ENCODE peak calls at places on chromosomes 3 and 15, in six cellular contexts. U, N, E, I, C and R are unnamed samples.

GRCh38 chr15:29670945-29671307 is 151.3 kb downstream of the TJP1 start:
- DNase-seq in U (no peak), N (peak), E (no peak), I (no peak), C (no peak), R (peak)

GRCh38 chr3:152386208-152386607 is 117.5 kb downstream of the MBNL1 start:
- DNase-seq in U (no peak), N (no peak), E (no peak), I (no peak), C (no peak), R (no peak)

GRCh38 chr3:58251653-58252052 is 14.1 kb downstream of the ABHD6 start:
- DNase-seq in U (no peak), N (no peak), E (no peak), I (no peak), C (no peak), R (no peak)

GRCh38 chr3:194532591-194532990 is 45.8 kb upstream of the ATP13A3 start:
- DNase-seq in U (no peak), N (no peak), E (no peak), I (no peak), C (no peak), R (no peak)

GRCh38 chr3:45486926-45487325 is 98.5 kb downstream of the LARS2 start:
- DNase-seq in U (no peak), N (no peak), E (no peak), I (no peak), C (no peak), R (no peak)

GRCh38 chr15:52098328-52098727 is 14.2 kb downstream of the BCL2L10 start:
- DNase-seq in U (no peak), N (no peak), E (no peak), I (no peak), C (no peak), R (no peak)

GRCh38 chr3:53045784-53046170 is at the start of gene SFMBT1:
- DNase-seq in U (peak), N (peak), E (peak), I (peak), C (peak), R (peak)

GRCh38 chr15:51022206-51022605 is 72.5 kb downstream of the TNFAIP8L3 start:
- DNase-seq in U (no peak), N (no peak), E (no peak), I (no peak), C (no peak), R (no peak)

GRCh38 chr3:49244589-49245205 is 32.3 kb downstream of the C3orf62 start:
- DNase-seq in U (no peak), N (no peak), E (no peak), I (no peak), C (no peak), R (no peak)

GRCh38 chr3:129859272-129859671 is 34.2 kb downstream of the TMCC1 start:
- DNase-seq in U (no peak), N (no peak), E (no peak), I (no peak), C (no peak), R (no peak)

GRCh38 chr15:61186905-61187865 is 41.9 kb downstream of the RORA start:
- DNase-seq in U (no peak), N (peak), E (peak), I (no peak), C (no peak), R (no peak)

GRCh38 chr15:68843425-68844311 is 23.0 kb upstream of the ANP32A start:
- DNase-seq in U (peak), N (no peak), E (no peak), I (peak), C (no peak), R (no peak)

GRCh38 chr3:72997421-72997961 is 880 bp downstream of the PPP4R2 start:
- DNase-seq in U (no peak), N (peak), E (no peak), I (peak), C (peak), R (peak)

GRCh38 chr15:29917600-29918597 is 95.6 kb upstream of the TJP1 start:
- DNase-seq in U (no peak), N (no peak), E (no peak), I (no peak), C (no peak), R (no peak)

GRCh38 chr3:29282431-29283296 is 1.8 kb downstream of the RBMS3 start:
- DNase-seq in U (no peak), N (no peak), E (no peak), I (no peak), C (no peak), R (no peak)

GRCh38 chr3:183044547-183045229 is 54.6 kb downstream of the MCCC1 start:
- DNase-seq in U (no peak), N (no peak), E (no peak), I (no peak), C (peak), R (no peak)

GRCh38 chr3:195260286-195260905 is 10.6 kb downstream of the XXYLT1 start:
- DNase-seq in U (no peak), N (no peak), E (no peak), I (peak), C (no peak), R (no peak)

GRCh38 chr15:69046781-69047180 is 32.3 kb downstream of the NOX5 start:
- DNase-seq in U (no peak), N (no peak), E (no peak), I (no peak), C (no peak), R (no peak)

GRCh38 chr15:76996526-76997401 is 1.8 kb downstream of the PSTPIP1 start:
- DNase-seq in U (peak), N (no peak), E (no peak), I (peak), C (peak), R (no peak)

GRCh38 chr3:59566481-59566975 is 516.7 kb upstream of the CFAP20DC start:
- DNase-seq in U (no peak), N (no peak), E (no peak), I (peak), C (no peak), R (no peak)

GRCh38 chr3:45126730-45127129 is 19.4 kb downstream of the CDCP1 start:
- DNase-seq in U (no peak), N (no peak), E (no peak), I (no peak), C (no peak), R (no peak)

GRCh38 chr3:11774296-11774877 is 72.3 kb downstream of the TAMM41 start:
- DNase-seq in U (no peak), N (peak), E (no peak), I (no peak), C (no peak), R (no peak)

GRCh38 chr3:67719333-67719732 is 64.9 kb upstream of the SUCLG2 start:
- DNase-seq in U (no peak), N (no peak), E (no peak), I (no peak), C (no peak), R (no peak)

GRCh38 chr3:63753567-63753966 is 65.5 kb upstream of the C3orf49 start:
- DNase-seq in U (no peak), N (no peak), E (no peak), I (no peak), C (no peak), R (no peak)

GRCh38 chr15:40843885-40844542 is at the start of gene SPINT1:
- DNase-seq in U (no peak), N (peak), E (no peak), I (peak), C (peak), R (no peak)

GRCh38 chr3:194272861-194273266 is 78.3 kb downstream of the CPN2 start:
- DNase-seq in U (no peak), N (no peak), E (no peak), I (no peak), C (no peak), R (peak)

GRCh38 chr15:77402740-77403379 is 17.0 kb downstream of the PEAK1 start:
- DNase-seq in U (no peak), N (no peak), E (no peak), I (peak), C (no peak), R (peak)

GRCh38 chr3:142275856-142276255 is 50.5 kb upstream of the GK5 start:
- DNase-seq in U (no peak), N (no peak), E (no peak), I (no peak), C (no peak), R (peak)

GRCh38 chr3:183560607-183561006 is 5.1 kb upstream of the KLHL6 start:
- DNase-seq in U (peak), N (no peak), E (no peak), I (peak), C (peak), R (no peak)

GRCh38 chr3:120983841-120984240 is 75.8 kb downstream of the STXBP5L start:
- DNase-seq in U (no peak), N (no peak), E (no peak), I (no peak), C (no peak), R (no peak)

GRCh38 chr3:125602752-125603649 is 7.7 kb upstream of the OSBPL11 start:
- DNase-seq in U (no peak), N (no peak), E (no peak), I (no peak), C (no peak), R (peak)

GRCh38 chr3:174700736-174701135 is 158.4 kb upstream of the NAALADL2 start:
- DNase-seq in U (no peak), N (no peak), E (no peak), I (no peak), C (no peak), R (no peak)

GRCh38 chr15:44427756-44428724 is 611 bp downstream of the CTDSPL2 start:
- DNase-seq in U (no peak), N (no peak), E (no peak), I (no peak), C (peak), R (peak)

GRCh38 chr3:185733980-185734724 is 90.7 kb downstream of the IGF2BP2 start:
- DNase-seq in U (no peak), N (peak), E (no peak), I (peak), C (peak), R (peak)

GRCh38 chr3:5202267-5202666 is 14.8 kb downstream of the EDEM1 start:
- DNase-seq in U (no peak), N (no peak), E (no peak), I (no peak), C (no peak), R (no peak)

GRCh38 chr3:157789162-157789561 is 285.9 kb upstream of the VEPH1 start:
- DNase-seq in U (no peak), N (no peak), E (no peak), I (no peak), C (no peak), R (no peak)

GRCh38 chr15:68980786-68981185 is 33.7 kb upstream of the NOX5 start:
- DNase-seq in U (no peak), N (no peak), E (no peak), I (no peak), C (no peak), R (no peak)

GRCh38 chr3:169564883-169565282 is 98.6 kb downstream of the MECOM start:
- DNase-seq in U (no peak), N (no peak), E (no peak), I (no peak), C (no peak), R (no peak)
- TF ChIP-seq CTCF in U (no peak), N (no peak), E (no peak), I (no peak), C (no peak), R (no peak)

DNA sequence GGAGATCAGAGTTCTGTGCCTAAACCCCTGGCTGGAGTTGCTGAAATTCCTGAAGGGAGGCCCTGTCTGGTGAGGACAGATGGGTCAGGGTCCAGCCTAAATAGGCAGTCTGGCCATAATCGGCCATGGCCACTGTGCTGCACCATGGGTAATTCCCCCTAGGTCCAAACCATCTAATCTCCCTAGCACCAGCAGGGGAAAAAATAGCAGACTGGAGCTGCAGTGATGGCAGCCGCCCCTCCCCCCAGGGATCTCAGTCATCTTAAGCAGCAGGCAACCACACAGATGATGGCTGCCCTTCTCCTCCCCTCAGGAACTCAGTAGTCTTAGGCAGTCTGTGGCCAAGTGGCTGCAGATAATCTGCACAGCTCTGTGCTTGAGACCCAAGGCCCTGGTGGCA is 68.4 kb upstream of the CD96 start:
- DNase-seq in U (no peak), N (no peak), E (no peak), I (peak), C (no peak), R (no peak)
- TF ChIP-seq CTCF in U (no peak), N (no peak), E (no peak), I (no peak), C (no peak), R (no peak)

GRCh38 chr3:104604326-104605010 is 762.2 kb upstream of the ALCAM start:
- DNase-seq in U (no peak), N (no peak), E (no peak), I (no peak), C (no peak), R (no peak)
- TF ChIP-seq CTCF in U (no peak), N (peak), E (no peak), I (no peak), C (no peak), R (peak)

DNA sequence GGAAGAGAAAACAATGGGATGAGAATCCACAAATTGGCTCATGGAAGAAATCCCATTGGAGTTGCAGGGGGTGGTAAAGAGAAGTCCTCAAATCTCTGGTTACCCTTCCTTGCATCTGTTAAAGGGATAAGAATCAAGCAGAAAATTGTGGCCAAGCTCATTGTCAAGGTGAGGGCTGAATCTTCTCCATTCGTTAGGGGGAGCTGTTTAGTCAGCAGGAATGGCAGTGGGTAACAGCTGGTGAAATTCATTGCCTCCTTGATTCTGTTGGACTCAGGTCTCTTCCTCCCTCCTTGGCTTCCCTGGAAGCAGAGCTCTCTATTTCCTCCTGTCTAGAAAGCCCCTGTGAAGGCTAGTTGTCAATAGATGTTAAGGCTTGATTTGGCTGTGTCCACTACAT is 343.1 kb upstream of the SEMA6D start:
- DNase-seq in U (no peak), N (no peak), E (no peak), I (no peak), C (no peak), R (no peak)
- TF ChIP-seq CTCF in U (no peak), N (peak), E (peak), I (no peak), C (no peak), R (peak)

DNA sequence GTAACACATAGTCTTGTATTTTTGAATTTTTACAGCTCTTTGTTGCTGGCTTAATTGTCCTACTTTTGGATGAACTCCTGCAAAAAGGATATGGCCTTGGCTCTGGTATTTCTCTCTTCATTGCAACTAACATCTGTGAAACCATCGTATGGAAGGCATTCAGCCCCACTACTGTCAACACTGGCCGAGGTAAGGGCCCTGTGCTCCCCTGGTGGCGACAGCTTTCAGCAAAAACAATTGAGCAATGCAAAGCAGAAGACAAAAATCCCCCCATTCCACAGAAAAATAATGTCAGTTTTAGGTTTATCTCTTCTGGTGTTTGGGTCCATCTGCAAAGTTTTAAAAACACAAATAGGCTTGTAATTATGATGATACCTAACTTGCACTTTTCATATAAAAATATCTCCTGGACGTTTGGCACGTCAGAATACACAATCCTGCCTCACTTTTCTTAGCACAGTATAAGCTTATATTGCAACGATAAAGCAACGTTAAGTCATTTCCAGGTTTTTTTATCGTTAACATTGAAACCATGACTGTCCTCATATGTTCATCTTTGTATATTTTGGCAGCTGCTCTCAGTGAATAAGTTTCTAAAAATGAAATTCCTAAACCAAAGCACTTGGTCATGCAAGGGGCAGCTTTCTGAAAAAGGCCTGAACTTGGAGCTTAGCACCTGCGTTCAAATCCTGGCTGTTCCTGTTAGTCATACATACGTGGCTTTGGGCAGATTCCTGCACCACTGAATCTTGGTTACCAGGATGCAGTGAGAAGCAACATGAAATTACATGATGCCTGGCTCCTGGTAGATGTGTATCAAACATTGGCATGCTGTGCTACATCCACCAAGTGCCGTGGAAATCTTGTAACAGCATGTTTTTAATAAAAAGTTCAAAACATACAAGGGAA is 8.5 kb downstream of the SEC61A1 start:
- DNase-seq in U (no peak), N (no peak), E (no peak), I (no peak), C (no peak), R (peak)
- TF ChIP-seq CTCF in U (no peak), N (no peak), E (no peak), I (no peak), C (no peak), R (peak)